ENCODE peak calls at places on chromosomes 7 and 10, in seven cellular contexts. J, C, D, H, B, O and Q are unnamed samples.

GRCh38 chr7:100688593-100688860 is 5.5 kb downstream of the GIGYF1 start:
- DNase-seq in J (no peak), C (no peak), D (no peak), H (no peak), B (no peak), O (no peak), Q (no peak)

GRCh38 chr10:120403109-120403508 is 53.9 kb upstream of the PLPP4 start:
- DNase-seq in J (no peak), C (no peak), D (no peak), H (no peak), B (no peak), O (peak; percentile 28), Q (no peak)

GRCh38 chr10:25084447-25084846 is 68.0 kb downstream of the THNSL1 start:
- DNase-seq in J (no peak), C (no peak), D (no peak), H (no peak), B (no peak), O (no peak), Q (no peak)

GRCh38 chr7:132755538-132756481 is 179.5 kb upstream of the PLXNA4 start:
- DNase-seq in J (no peak), C (no peak), D (no peak), H (no peak), B (no peak), O (no peak), Q (peak; percentile 49)

GRCh38 chr7:134875867-134876266 is 96.4 kb downstream of the CALD1 start:
- DNase-seq in J (no peak), C (no peak), D (no peak), H (no peak), B (no peak), O (peak; percentile 76), Q (no peak)

GRCh38 chr10:26311383-26311940 is 94.9 kb downstream of the GAD2 start:
- DNase-seq in J (no peak), C (no peak), D (no peak), H (no peak), B (no peak), O (no peak), Q (no peak)

GRCh38 chr10:14330390-14331071 is at the start of gene FRMD4A:
- DNase-seq in J (no peak), C (no peak), D (no peak), H (no peak), B (no peak), O (no peak), Q (no peak)

GRCh38 chr10:21194510-21194993 is 297.4 kb upstream of the NEBL start:
- DNase-seq in J (no peak), C (no peak), D (peak; percentile 17), H (no peak), B (no peak), O (no peak), Q (no peak)

GRCh38 chr10:34815174-34816066 is at the start of gene PARD3:
- DNase-seq in J (no peak), C (peak; percentile 70), D (no peak), H (no peak), B (peak; percentile 77), O (peak; percentile 69), Q (peak; percentile 80)

GRCh38 chr10:78367012-78367411 is 333.3 kb downstream of the RPS24 start:
- DNase-seq in J (no peak), C (no peak), D (no peak), H (no peak), B (no peak), O (no peak), Q (no peak)

GRCh38 chr10:97673736-97674525 is 13.1 kb downstream of the AVPI1 start:
- DNase-seq in J (no peak), C (no peak), D (no peak), H (no peak), B (no peak), O (peak; percentile 78), Q (no peak)

GRCh38 chr7:132393789-132394261 is 182.4 kb downstream of the PLXNA4 start:
- DNase-seq in J (no peak), C (peak; percentile 61), D (no peak), H (no peak), B (peak; percentile 53), O (no peak), Q (no peak)

GRCh38 chr7:25068814-25069213 is 56.2 kb downstream of the CYCS start:
- DNase-seq in J (no peak), C (no peak), D (no peak), H (no peak), B (no peak), O (peak; percentile 22), Q (no peak)

GRCh38 chr10:95395947-95396449 is 105.2 kb upstream of the PDLIM1 start:
- DNase-seq in J (no peak), C (peak; percentile 65), D (no peak), H (no peak), B (peak; percentile 60), O (no peak), Q (no peak)

GRCh38 chr10:80133221-80133620 is 691 bp downstream of the PLAC9 start:
- DNase-seq in J (no peak), C (peak; percentile 68), D (no peak), H (no peak), B (peak; percentile 62), O (peak; percentile 28), Q (no peak)

GRCh38 chr7:12196386-12196785 is 14.7 kb upstream of the TMEM106B start:
- DNase-seq in J (no peak), C (no peak), D (no peak), H (no peak), B (no peak), O (no peak), Q (no peak)

GRCh38 chr7:38903057-38903456 is 5.9 kb downstream of the VPS41 start:
- DNase-seq in J (no peak), C (no peak), D (no peak), H (no peak), B (no peak), O (no peak), Q (no peak)

GRCh38 chr10:12844796-12845524 is 156.6 kb downstream of the CCDC3 start:
- DNase-seq in J (no peak), C (no peak), D (no peak), H (peak; percentile 44), B (no peak), O (peak; percentile 81), Q (no peak)

GRCh38 chr10:119780879-119781480 is 55.1 kb downstream of the INPP5F start:
- DNase-seq in J (no peak), C (no peak), D (no peak), H (no peak), B (no peak), O (no peak), Q (no peak)

GRCh38 chr10:97849101-97849490 is 547 bp upstream of the GOLGA7B start:
- DNase-seq in J (no peak), C (no peak), D (peak; percentile 97), H (no peak), B (no peak), O (no peak), Q (no peak)

GRCh38 chr10:15344256-15344875 is 26.7 kb downstream of the FAM171A1 start:
- DNase-seq in J (no peak), C (no peak), D (no peak), H (no peak), B (no peak), O (no peak), Q (no peak)

GRCh38 chr7:141076377-141076776 is 2.5 kb downstream of the TMEM178B start:
- DNase-seq in J (no peak), C (no peak), D (peak; percentile 22), H (no peak), B (no peak), O (no peak), Q (no peak)

GRCh38 chr10:101228682-101229274 is 485 bp downstream of the LBX1 start:
- DNase-seq in J (no peak), C (no peak), D (no peak), H (no peak), B (no peak), O (no peak), Q (no peak)